ENCODE peak calls at places on chromosomes 6 and 20, in eight cellular contexts. One of them, this sample, is unnamed.

GRCh38 chr20:14991023-14991422 is 653.6 kb upstream of the FLRT3 start:
- DNase-seq in B cell: no peak
- DNase-seq in ELR: no peak
- DNase-seq in lung microvascular endothelial cell: no peak
- DNase-seq in T47D: no peak
- DNase-seq in mucosa of descending colon: no peak
- DNase-seq in lung: no peak
- DNase-seq in activated naive CD4-positive, alpha-beta T cell: no peak
- DNase-seq in this sample: peak; percentile 72

GRCh38 chr6:127516676-127517273 is 2.4 kb downstream of the MTCL3 start:
- DNase-seq in lung: no peak
- DNase-seq in lung microvascular endothelial cell: peak; percentile 35
- DNase-seq in ELR: peak; percentile 75
- DNase-seq in mucosa of descending colon: peak; percentile 26
- DNase-seq in B cell: peak; percentile 42
- DNase-seq in activated naive CD4-positive, alpha-beta T cell: no peak
- DNase-seq in T47D: peak; percentile 20
- DNase-seq in this sample: peak; percentile 75

GRCh38 chr20:21373436-21373835 is 23.9 kb downstream of the NKX2-4 start:
- DNase-seq in B cell: no peak
- DNase-seq in activated naive CD4-positive, alpha-beta T cell: no peak
- DNase-seq in mucosa of descending colon: no peak
- DNase-seq in lung microvascular endothelial cell: peak; percentile 18
- DNase-seq in ELR: no peak
- DNase-seq in T47D: no peak
- DNase-seq in lung: no peak
- DNase-seq in this sample: no peak

GRCh38 chr6:11197175-11197535 is 35.3 kb downstream of the NEDD9 start:
- DNase-seq in B cell: no peak
- DNase-seq in T47D: no peak
- DNase-seq in mucosa of descending colon: no peak
- DNase-seq in lung microvascular endothelial cell: peak; percentile 77
- DNase-seq in activated naive CD4-positive, alpha-beta T cell: no peak
- DNase-seq in ELR: peak; percentile 67
- DNase-seq in lung: no peak
- DNase-seq in this sample: peak; percentile 82

GRCh38 chr6:7216941-7217621 is 95.9 kb downstream of the SSR1 start:
- DNase-seq in ELR: no peak
- DNase-seq in T47D: no peak
- DNase-seq in B cell: no peak
- DNase-seq in lung microvascular endothelial cell: no peak
- DNase-seq in activated naive CD4-positive, alpha-beta T cell: no peak
- DNase-seq in lung: peak; percentile 65
- DNase-seq in mucosa of descending colon: no peak
- DNase-seq in this sample: peak; percentile 98

GRCh38 chr20:23103284-23104018 is 17.3 kb upstream of the CD93 start:
- DNase-seq in lung microvascular endothelial cell: peak; percentile 38
- DNase-seq in lung: no peak
- DNase-seq in mucosa of descending colon: no peak
- DNase-seq in B cell: no peak
- DNase-seq in activated naive CD4-positive, alpha-beta T cell: no peak
- DNase-seq in ELR: no peak
- DNase-seq in T47D: no peak
- DNase-seq in this sample: peak; percentile 64

GRCh38 chr6:4346659-4347333 is 211.4 kb upstream of the ECI2 start:
- DNase-seq in B cell: no peak
- DNase-seq in lung microvascular endothelial cell: no peak
- DNase-seq in ELR: no peak
- DNase-seq in activated naive CD4-positive, alpha-beta T cell: no peak
- DNase-seq in mucosa of descending colon: no peak
- DNase-seq in T47D: peak; percentile 35
- DNase-seq in lung: no peak
- DNase-seq in this sample: no peak

GRCh38 chr6:63351995-63352586 is 32.3 kb upstream of the LGSN start:
- DNase-seq in lung microvascular endothelial cell: peak; percentile 70
- DNase-seq in mucosa of descending colon: no peak
- DNase-seq in activated naive CD4-positive, alpha-beta T cell: no peak
- DNase-seq in lung: no peak
- DNase-seq in ELR: peak; percentile 66
- DNase-seq in B cell: no peak
- DNase-seq in T47D: peak; percentile 58
- DNase-seq in this sample: peak; percentile 62

GRCh38 chr20:3239867-3240775 is 1.1 kb upstream of the SLC4A11 start:
- DNase-seq in activated naive CD4-positive, alpha-beta T cell: no peak
- DNase-seq in T47D: no peak
- DNase-seq in ELR: no peak
- DNase-seq in mucosa of descending colon: peak; percentile 42
- DNase-seq in lung: no peak
- DNase-seq in lung microvascular endothelial cell: peak; percentile 51
- DNase-seq in B cell: no peak
- DNase-seq in this sample: no peak

GRCh38 chr20:11814276-11814675 is 103.4 kb upstream of the BTBD3 start:
- DNase-seq in B cell: no peak
- DNase-seq in lung: no peak
- DNase-seq in activated naive CD4-positive, alpha-beta T cell: no peak
- DNase-seq in mucosa of descending colon: no peak
- DNase-seq in lung microvascular endothelial cell: no peak
- DNase-seq in ELR: peak; percentile 90
- DNase-seq in T47D: no peak
- DNase-seq in this sample: peak; percentile 80

GRCh38 chr6:109260126-109260525 is 122.1 kb downstream of the CD164 start:
- DNase-seq in ELR: peak; percentile 67
- DNase-seq in B cell: no peak
- DNase-seq in T47D: no peak
- DNase-seq in activated naive CD4-positive, alpha-beta T cell: no peak
- DNase-seq in mucosa of descending colon: no peak
- DNase-seq in lung microvascular endothelial cell: no peak
- DNase-seq in lung: no peak
- DNase-seq in this sample: peak; percentile 62

GRCh38 chr6:87473419-87473903 is 687 bp downstream of the SLC35A1 start:
- DNase-seq in lung microvascular endothelial cell: peak; percentile 66
- DNase-seq in T47D: peak; percentile 68
- DNase-seq in mucosa of descending colon: peak; percentile 43
- DNase-seq in activated naive CD4-positive, alpha-beta T cell: no peak
- DNase-seq in ELR: peak; percentile 41
- DNase-seq in lung: peak; percentile 52
- DNase-seq in B cell: peak; percentile 57
- DNase-seq in this sample: peak; percentile 48

GRCh38 chr6:82245376-82245775 is 2.2 kb downstream of the IBTK start:
- DNase-seq in lung: no peak
- DNase-seq in B cell: no peak
- DNase-seq in activated naive CD4-positive, alpha-beta T cell: no peak
- DNase-seq in T47D: no peak
- DNase-seq in mucosa of descending colon: no peak
- DNase-seq in ELR: no peak
- DNase-seq in lung microvascular endothelial cell: no peak
- DNase-seq in this sample: no peak

GRCh38 chr20:44217342-44218092 is 6.9 kb upstream of the OSER1 start:
- DNase-seq in activated naive CD4-positive, alpha-beta T cell: peak; percentile 59
- DNase-seq in T47D: peak; percentile 87
- DNase-seq in B cell: peak; percentile 70
- DNase-seq in ELR: peak; percentile 85
- DNase-seq in lung: peak; percentile 75
- DNase-seq in mucosa of descending colon: peak; percentile 80
- DNase-seq in lung microvascular endothelial cell: peak; percentile 78
- DNase-seq in this sample: peak; percentile 65

GRCh38 chr6:13733178-13733851 is 21.7 kb upstream of the RANBP9 start:
- DNase-seq in B cell: no peak
- DNase-seq in ELR: peak; percentile 82
- DNase-seq in activated naive CD4-positive, alpha-beta T cell: no peak
- DNase-seq in T47D: peak; percentile 84
- DNase-seq in mucosa of descending colon: no peak
- DNase-seq in lung microvascular endothelial cell: peak; percentile 35
- DNase-seq in lung: peak; percentile 55
- DNase-seq in this sample: peak; percentile 87

GRCh38 chr6:126631343-126631742 is 291.4 kb downstream of the CENPW start:
- DNase-seq in mucosa of descending colon: no peak
- DNase-seq in lung microvascular endothelial cell: no peak
- DNase-seq in B cell: no peak
- DNase-seq in lung: no peak
- DNase-seq in ELR: no peak
- DNase-seq in activated naive CD4-positive, alpha-beta T cell: no peak
- DNase-seq in T47D: no peak
- DNase-seq in this sample: peak; percentile 50

GRCh38 chr6:143260857-143261256 is 189.6 kb downstream of the ADAT2 start:
- DNase-seq in T47D: peak; percentile 3
- DNase-seq in ELR: peak; percentile 47
- DNase-seq in lung microvascular endothelial cell: no peak
- DNase-seq in activated naive CD4-positive, alpha-beta T cell: no peak
- DNase-seq in B cell: no peak
- DNase-seq in lung: no peak
- DNase-seq in mucosa of descending colon: no peak
- DNase-seq in this sample: peak; percentile 51

GRCh38 chr6:135851442-135852271 is at the start of gene PDE7B:
- DNase-seq in B cell: peak; percentile 84
- DNase-seq in activated naive CD4-positive, alpha-beta T cell: no peak
- DNase-seq in ELR: peak; percentile 96
- DNase-seq in lung microvascular endothelial cell: peak; percentile 96
- DNase-seq in T47D: peak; percentile 81
- DNase-seq in lung: peak; percentile 79
- DNase-seq in mucosa of descending colon: peak; percentile 80
- DNase-seq in this sample: peak; percentile 93

GRCh38 chr6:72651967-72652956 is 30.4 kb downstream of the KCNQ5 start:
- DNase-seq in mucosa of descending colon: no peak
- DNase-seq in lung microvascular endothelial cell: no peak
- DNase-seq in activated naive CD4-positive, alpha-beta T cell: no peak
- DNase-seq in T47D: no peak
- DNase-seq in ELR: no peak
- DNase-seq in B cell: no peak
- DNase-seq in lung: no peak
- DNase-seq in this sample: no peak

GRCh38 chr6:79810153-79810806 is 137.1 kb downstream of the ELOVL4 start:
- DNase-seq in activated naive CD4-positive, alpha-beta T cell: no peak
- DNase-seq in B cell: no peak
- DNase-seq in mucosa of descending colon: no peak
- DNase-seq in T47D: no peak
- DNase-seq in ELR: no peak
- DNase-seq in lung microvascular endothelial cell: no peak
- DNase-seq in lung: no peak
- DNase-seq in this sample: no peak

GRCh38 chr6:9554806-9555205 is 860.1 kb downstream of the TFAP2A start:
- DNase-seq in B cell: no peak
- DNase-seq in lung: no peak
- DNase-seq in mucosa of descending colon: no peak
- DNase-seq in ELR: no peak
- DNase-seq in activated naive CD4-positive, alpha-beta T cell: no peak
- DNase-seq in T47D: no peak
- DNase-seq in lung microvascular endothelial cell: no peak
- DNase-seq in this sample: no peak

GRCh38 chr6:43355862-43356590 is 13.4 kb downstream of the ZNF318 start:
- DNase-seq in lung: no peak
- DNase-seq in mucosa of descending colon: no peak
- DNase-seq in B cell: no peak
- DNase-seq in T47D: peak; percentile 61
- DNase-seq in activated naive CD4-positive, alpha-beta T cell: no peak
- DNase-seq in ELR: peak; percentile 18
- DNase-seq in lung microvascular endothelial cell: peak; percentile 44
- DNase-seq in this sample: no peak

GRCh38 chr20:2806351-2806701 is 5.9 kb upstream of the CPXM1 start:
- DNase-seq in B cell: no peak
- DNase-seq in ELR: no peak
- DNase-seq in lung: no peak
- DNase-seq in activated naive CD4-positive, alpha-beta T cell: no peak
- DNase-seq in lung microvascular endothelial cell: no peak
- DNase-seq in T47D: no peak
- DNase-seq in mucosa of descending colon: no peak
- DNase-seq in this sample: no peak

GRCh38 chr20:40639956-40640355 is 49.1 kb downstream of the MAFB start:
- DNase-seq in lung: no peak
- DNase-seq in mucosa of descending colon: no peak
- DNase-seq in activated naive CD4-positive, alpha-beta T cell: no peak
- DNase-seq in T47D: no peak
- DNase-seq in B cell: no peak
- DNase-seq in ELR: no peak
- DNase-seq in lung microvascular endothelial cell: no peak
- DNase-seq in this sample: no peak

GRCh38 chr6:17225767-17226166 is 55.4 kb upstream of the RBM24 start:
- DNase-seq in ELR: no peak
- DNase-seq in lung microvascular endothelial cell: no peak
- DNase-seq in mucosa of descending colon: no peak
- DNase-seq in T47D: no peak
- DNase-seq in B cell: no peak
- DNase-seq in lung: no peak
- DNase-seq in activated naive CD4-positive, alpha-beta T cell: no peak
- DNase-seq in this sample: peak; percentile 89

GRCh38 chr6:99019341-99019740 is 71.6 kb upstream of the FBXL4 start:
- DNase-seq in ELR: peak; percentile 70
- DNase-seq in lung microvascular endothelial cell: no peak
- DNase-seq in activated naive CD4-positive, alpha-beta T cell: no peak
- DNase-seq in lung: no peak
- DNase-seq in T47D: no peak
- DNase-seq in B cell: no peak
- DNase-seq in mucosa of descending colon: no peak
- DNase-seq in this sample: peak; percentile 55

GRCh38 chr6:157469378-157469777 is 88.4 kb downstream of the ZDHHC14 start:
- DNase-seq in ELR: no peak
- DNase-seq in T47D: peak; percentile 40
- DNase-seq in B cell: no peak
- DNase-seq in mucosa of descending colon: no peak
- DNase-seq in lung: no peak
- DNase-seq in lung microvascular endothelial cell: no peak
- DNase-seq in activated naive CD4-positive, alpha-beta T cell: no peak
- DNase-seq in this sample: no peak